ENCODE peak calls at places on chromosomes 3 and 15, in four cellular contexts. C is K562, L is HepG2, H is GM23338. N is an unnamed sample.
A peak's percentile ranks its signal among the peaks of the same experiment; 100 is the strongest.

GRCh38 chr3:149442845-149443544 is 31.5 kb upstream of the TM4SF4 start:
- ATAC-seq in C (no peak), L (no peak), H (no peak), N (no peak)

GRCh38 chr3:133962879-133963278 is 66.8 kb downstream of the SLCO2A1 start:
- ATAC-seq in C (no peak), L (no peak), H (no peak), N (no peak)

GRCh38 chr15:63905558-63906265 is 72.0 kb upstream of the HERC1 start:
- ATAC-seq in C (peak; percentile 21), L (no peak), H (no peak), N (no peak)

GRCh38 chr15:82680200-82681102 is 29.2 kb downstream of the AP3B2 start:
- ATAC-seq in C (peak; percentile 98), L (no peak), H (peak; percentile 92), N (no peak)

GRCh38 chr3:29381595-29381994 is 100.7 kb downstream of the RBMS3 start:
- ATAC-seq in C (no peak), L (no peak), H (no peak), N (peak; percentile 65)

GRCh38 chr15:93035953-93036810 is 52.8 kb downstream of the RGMA start:
- ATAC-seq in C (peak; percentile 83), L (peak; percentile 61), H (peak; percentile 49), N (no peak)

GRCh38 chr3:100040446-100040845 is 73.9 kb downstream of the FILIP1L start:
- ATAC-seq in C (no peak), L (no peak), H (no peak), N (peak; percentile 81)

GRCh38 chr3:5205165-5205941 is 17.8 kb downstream of the EDEM1 start:
- ATAC-seq in C (no peak), L (no peak), H (no peak), N (no peak)

GRCh38 chr15:80010131-80010673 is 39.2 kb upstream of the BCL2A1 start:
- ATAC-seq in C (no peak), L (no peak), H (no peak), N (no peak)

GRCh38 chr15:39735120-39735717 is 47.4 kb downstream of the FSIP1 start:
- ATAC-seq in C (no peak), L (no peak), H (no peak), N (no peak)

GRCh38 chr3:28139288-28139687 is 102.1 kb upstream of the CMC1 start:
- ATAC-seq in C (no peak), L (no peak), H (no peak), N (peak; percentile 75)

GRCh38 chr3:114207768-114208167 is 28.9 kb upstream of the DRD3 start:
- ATAC-seq in C (no peak), L (no peak), H (no peak), N (no peak)

GRCh38 chr15:96255599-96255998 is 74.9 kb upstream of the NR2F2 start:
- ATAC-seq in C (no peak), L (no peak), H (no peak), N (no peak)

GRCh38 chr15:73782339-73782979 is 29.3 kb upstream of the INSYN1 start:
- ATAC-seq in C (no peak), L (no peak), H (no peak), N (no peak)

GRCh38 chr15:96408591-96409183 is 78.2 kb downstream of the NR2F2 start:
- ATAC-seq in C (peak; percentile 53), L (no peak), H (peak; percentile 51), N (no peak)

GRCh38 chr3:98331329-98331728 is 22.3 kb upstream of the OR5K4 start:
- ATAC-seq in C (no peak), L (no peak), H (no peak), N (no peak)

GRCh38 chr3:98329392-98330124 is 24.1 kb upstream of the OR5K4 start:
- ATAC-seq in C (peak; percentile 70), L (peak; percentile 93), H (peak; percentile 69), N (peak; percentile 36)

GRCh38 chr3:98328933-98329332 is 24.7 kb upstream of the OR5K4 start:
- ATAC-seq in C (no peak), L (peak; percentile 34), H (peak; percentile 5), N (peak; percentile 31)

GRCh38 chr3:98339031-98339430 is 14.6 kb upstream of the OR5K4 start:
- ATAC-seq in C (no peak), L (no peak), H (no peak), N (no peak)

DNA sequence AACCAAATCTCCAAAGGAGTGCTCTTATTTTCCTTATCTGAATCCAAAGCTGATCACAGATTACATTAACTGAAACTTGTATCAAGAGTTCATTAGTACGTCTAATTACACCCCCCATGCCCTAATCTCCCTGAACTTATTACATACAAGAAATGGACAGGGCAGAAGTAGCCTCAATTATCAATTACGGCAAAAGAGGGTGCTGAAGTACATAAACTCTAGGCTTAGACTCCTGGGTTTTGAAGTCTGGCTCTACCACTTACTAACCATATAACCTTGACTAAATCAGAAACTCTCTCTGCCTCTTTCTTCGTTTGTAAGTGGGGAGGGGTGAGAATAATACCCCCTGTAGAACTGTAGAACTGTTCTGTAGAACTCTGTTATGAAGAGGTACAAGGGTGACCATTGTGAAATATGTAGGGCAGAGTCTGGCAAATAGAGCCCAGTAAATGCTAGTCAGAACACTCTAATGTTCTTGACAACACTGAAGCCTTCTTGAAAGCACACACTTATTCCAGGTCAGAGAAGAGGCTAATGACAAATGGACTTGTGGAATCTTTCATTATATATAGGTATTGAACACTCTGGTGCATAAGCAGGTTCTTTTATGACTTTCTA is 19.6 kb upstream of the OR5K4 start:
- ATAC-seq in C (no peak), L (no peak), H (no peak), N (no peak)
- H3K27me3 ChIP-seq in C (no peaks in the 10 kb centered on the region), L (no peaks in the 10 kb centered on the region), H (no peaks in the 10 kb centered on the region), N (peaks cover 13% of the 10 kb centered on the region)

GRCh38 chr15:70091649-70092461 is 5.9 kb downstream of the TLE3 start:
- ATAC-seq in C (peak; percentile 36), L (peak; percentile 30), H (no peak), N (no peak)
- TF ChIP-seq POLR2AphosphoS5 in C (peak; percentile 58), L (no peak), H (no peak), N (no peak)

GRCh38 chr3:13120928-13121552 is 47.8 kb upstream of the IQSEC1 start:
- ATAC-seq in C (no peak), L (no peak), H (no peak), N (no peak)
- H3K4me1 ChIP-seq in C (no peaks in the 10 kb centered on the region), L (no peaks in the 10 kb centered on the region), H (no peaks in the 10 kb centered on the region), N (no peaks in the 10 kb centered on the region)

DNA sequence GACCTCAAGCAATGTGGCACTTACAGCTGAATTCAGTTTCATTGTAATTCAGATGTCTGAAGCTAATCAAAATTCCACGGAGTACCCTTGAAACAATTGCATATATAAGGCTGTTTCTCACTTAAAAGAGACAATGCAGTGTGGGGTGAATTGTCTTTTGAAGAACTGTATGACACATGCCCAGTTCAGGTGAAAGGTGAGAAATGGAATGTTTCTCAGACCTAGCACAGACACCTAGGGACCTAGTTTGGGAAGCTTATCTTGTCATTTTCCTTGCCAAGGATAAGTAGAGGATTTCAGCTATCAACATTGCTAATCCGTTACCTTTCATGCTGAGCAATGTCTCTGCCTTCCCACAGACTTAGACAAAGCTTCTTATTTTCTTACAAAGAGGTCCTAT is 36.3 kb downstream of the MBNL1 start:
- ATAC-seq in C (no peak), L (no peak), H (peak; percentile 60), N (no peak)
- H3K27me3 ChIP-seq in C (no peaks in the 10 kb centered on the region), L (no peaks in the 10 kb centered on the region), H (no peaks in the 10 kb centered on the region), N (no peaks in the 10 kb centered on the region)

GRCh38 chr3:186088335-186088734 is 20.6 kb downstream of the ETV5 start:
- ATAC-seq in C (peak; percentile 73), L (peak; percentile 36), H (no peak), N (no peak)

GRCh38 chr3:186094696-186095095 is 14.2 kb downstream of the ETV5 start:
- ATAC-seq in C (no peak), L (no peak), H (no peak), N (no peak)

GRCh38 chr3:186093271-186093900 is 15.5 kb downstream of the ETV5 start:
- ATAC-seq in C (no peak), L (no peak), H (peak; percentile 43), N (no peak)

GRCh38 chr3:186092360-186093070 is 16.4 kb downstream of the ETV5 start:
- ATAC-seq in C (no peak), L (no peak), H (no peak), N (no peak)

DNA sequence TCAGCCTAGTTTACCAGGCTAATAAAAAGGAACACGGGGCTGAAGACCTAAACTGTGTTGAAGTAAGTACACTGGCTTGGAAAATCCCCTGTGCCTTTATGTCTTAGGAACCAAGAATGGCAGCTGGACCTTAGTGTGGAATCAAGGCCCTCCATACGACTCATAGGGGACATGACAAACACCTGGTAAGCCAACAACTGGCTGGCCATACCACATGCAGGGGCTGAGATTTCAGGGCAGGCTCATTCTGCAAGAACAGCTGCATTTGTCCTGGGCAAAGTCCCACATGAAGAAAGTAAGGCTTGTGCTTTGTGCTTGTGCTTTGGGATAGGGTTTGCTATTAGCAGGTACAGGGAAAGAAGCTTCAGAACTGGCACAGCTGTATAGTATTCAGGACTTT is 18.0 kb downstream of the ETV5 start:
- ATAC-seq in C (no peak), L (peak; percentile 16), H (no peak), N (no peak)
- TF ChIP-seq POLR2AphosphoS5 in C (no peak), L (no peak), H (no peak), N (no peak)

DNA sequence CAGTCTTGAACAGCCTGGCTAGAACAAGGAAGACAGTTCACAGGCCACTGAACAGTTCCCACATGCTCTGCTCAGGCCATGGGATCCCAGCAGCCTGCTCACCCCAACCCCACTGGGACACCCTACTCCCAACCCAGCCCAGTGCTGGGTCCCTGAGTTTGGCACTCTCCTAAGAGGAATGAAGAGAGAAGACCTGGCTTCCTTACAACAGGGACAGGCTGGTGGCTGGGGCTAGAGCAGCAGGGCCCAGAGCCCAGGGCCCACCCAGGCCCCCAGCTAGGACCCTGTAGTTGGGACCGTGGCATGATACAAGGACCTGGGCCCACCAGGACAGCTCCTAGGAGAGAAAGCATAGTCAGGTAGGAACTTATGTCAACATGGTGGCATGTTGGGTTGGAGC is 43.4 kb downstream of the SEMA3G start:
- ATAC-seq in C (peak; percentile 6), L (no peak), H (no peak), N (no peak)
- H3K4me1 ChIP-seq in C (peaks cover 7% of the 10 kb centered on the region), L (peaks cover 12% of the 10 kb centered on the region), H (no peaks in the 10 kb centered on the region), N (peaks cover 7% of the 10 kb centered on the region)

N was measured in gastroesophageal sphincter.